ENCODE peak calls at places on chromosomes 3 and 15, in seven cellular contexts. Z is A549, F is left ventricle myocardium inferior, I is testis, Q is right cardiac atrium, Y is GM23248, U is pancreas. C is an unnamed sample.
A peak's percentile ranks its signal among the peaks of the same experiment; 100 is the strongest.

GRCh38 chr3:185153170-185153733 is 392 bp upstream of the C3orf70 start:
- DNase-seq in Z (no peak), F (no peak), I (peak; percentile 23), Q (no peak), Y (no peak), U (no peak), C (no peak)

GRCh38 chr15:41936649-41937567 is 35.4 kb downstream of the EHD4 start:
- DNase-seq in Z (no peak), F (no peak), I (no peak), Q (peak; percentile 62), Y (peak; percentile 81), U (no peak), C (no peak)

GRCh38 chr3:46664971-46665762 is 28.3 kb downstream of the ALS2CL start:
- DNase-seq in Z (no peak), F (peak; percentile 52), I (no peak), Q (no peak), Y (no peak), U (no peak), C (no peak)

GRCh38 chr15:101445562-101446526 is 43.7 kb downstream of the PCSK6 start:
- DNase-seq in Z (peak; percentile 22), F (peak; percentile 87), I (peak; percentile 57), Q (peak; percentile 80), Y (peak; percentile 86), U (no peak), C (no peak)

GRCh38 chr15:71117906-71118305 is 2.6 kb downstream of the THSD4 start:
- DNase-seq in Z (no peak), F (no peak), I (no peak), Q (no peak), Y (no peak), U (no peak), C (no peak)

GRCh38 chr3:27712136-27713065 is 9.7 kb downstream of the EOMES start:
- DNase-seq in Z (peak; percentile 85), F (peak; percentile 67), I (peak; percentile 82), Q (peak; percentile 78), Y (peak; percentile 92), U (peak; percentile 72), C (peak; percentile 78)

GRCh38 chr3:157091096-157091833 is 68.7 kb downstream of the CCNL1 start:
- DNase-seq in Z (no peak), F (no peak), I (no peak), Q (no peak), Y (no peak), U (no peak), C (no peak)

GRCh38 chr15:66955871-66956585 is 109.4 kb upstream of the SMAD3 start:
- DNase-seq in Z (peak; percentile 67), F (no peak), I (no peak), Q (no peak), Y (peak; percentile 84), U (no peak), C (no peak)

GRCh38 chr3:170977911-170978310 is 48.6 kb downstream of the SLC2A2 start:
- DNase-seq in Z (peak; percentile 48), F (no peak), I (no peak), Q (no peak), Y (peak; percentile 73), U (no peak), C (no peak)

GRCh38 chr3:33426630-33427341 is 13.4 kb downstream of the UBP1 start:
- DNase-seq in Z (no peak), F (no peak), I (no peak), Q (no peak), Y (no peak), U (no peak), C (no peak)

GRCh38 chr3:178833696-178834095 is 237.9 kb downstream of the ZMAT3 start:
- DNase-seq in Z (no peak), F (no peak), I (no peak), Q (no peak), Y (no peak), U (no peak), C (no peak)

GRCh38 chr15:90889313-90889730 is 5.0 kb downstream of the FES start:
- DNase-seq in Z (no peak), F (no peak), I (no peak), Q (no peak), Y (no peak), U (no peak), C (peak; percentile 53)

GRCh38 chr3:13347390-13347966 is 72.6 kb downstream of the NUP210 start:
- DNase-seq in Z (no peak), F (no peak), I (no peak), Q (no peak), Y (peak; percentile 10), U (no peak), C (no peak)

GRCh38 chr3:13349823-13350222 is 70.3 kb downstream of the NUP210 start:
- DNase-seq in Z (no peak), F (no peak), I (no peak), Q (no peak), Y (no peak), U (no peak), C (no peak)

GRCh38 chr3:13348100-13348499 is 72.0 kb downstream of the NUP210 start:
- DNase-seq in Z (no peak), F (no peak), I (no peak), Q (no peak), Y (no peak), U (no peak), C (no peak)

GRCh38 chr3:13346481-13347389 is 73.4 kb downstream of the NUP210 start:
- DNase-seq in Z (no peak), F (peak; percentile 26), I (no peak), Q (no peak), Y (no peak), U (no peak), C (no peak)

GRCh38 chr3:13348671-13349396 is 71.3 kb downstream of the NUP210 start:
- DNase-seq in Z (no peak), F (no peak), I (no peak), Q (no peak), Y (no peak), U (no peak), C (no peak)
- H3K27ac ChIP-seq in Z (no peak overlapping the region), F (no peak overlapping the region), I (no peak overlapping the region), Q (no peak overlapping the region), Y (no peak overlapping the region), U (no peak overlapping the region), C (no peak overlapping the region)

GRCh38 chr3:43373588-43373935 is 87.2 kb downstream of the SNRK start:
- DNase-seq in Z (no peak), F (no peak), I (no peak), Q (no peak), Y (peak; percentile 65), U (no peak), C (no peak)

GRCh38 chr3:43372809-43373587 is 86.7 kb downstream of the SNRK start:
- DNase-seq in Z (no peak), F (no peak), I (no peak), Q (no peak), Y (peak; percentile 38), U (no peak), C (no peak)

GRCh38 chr3:43379343-43379742 is 93.0 kb downstream of the SNRK start:
- DNase-seq in Z (no peak), F (no peak), I (peak; percentile 46), Q (no peak), Y (peak; percentile 72), U (no peak), C (no peak)

DNA sequence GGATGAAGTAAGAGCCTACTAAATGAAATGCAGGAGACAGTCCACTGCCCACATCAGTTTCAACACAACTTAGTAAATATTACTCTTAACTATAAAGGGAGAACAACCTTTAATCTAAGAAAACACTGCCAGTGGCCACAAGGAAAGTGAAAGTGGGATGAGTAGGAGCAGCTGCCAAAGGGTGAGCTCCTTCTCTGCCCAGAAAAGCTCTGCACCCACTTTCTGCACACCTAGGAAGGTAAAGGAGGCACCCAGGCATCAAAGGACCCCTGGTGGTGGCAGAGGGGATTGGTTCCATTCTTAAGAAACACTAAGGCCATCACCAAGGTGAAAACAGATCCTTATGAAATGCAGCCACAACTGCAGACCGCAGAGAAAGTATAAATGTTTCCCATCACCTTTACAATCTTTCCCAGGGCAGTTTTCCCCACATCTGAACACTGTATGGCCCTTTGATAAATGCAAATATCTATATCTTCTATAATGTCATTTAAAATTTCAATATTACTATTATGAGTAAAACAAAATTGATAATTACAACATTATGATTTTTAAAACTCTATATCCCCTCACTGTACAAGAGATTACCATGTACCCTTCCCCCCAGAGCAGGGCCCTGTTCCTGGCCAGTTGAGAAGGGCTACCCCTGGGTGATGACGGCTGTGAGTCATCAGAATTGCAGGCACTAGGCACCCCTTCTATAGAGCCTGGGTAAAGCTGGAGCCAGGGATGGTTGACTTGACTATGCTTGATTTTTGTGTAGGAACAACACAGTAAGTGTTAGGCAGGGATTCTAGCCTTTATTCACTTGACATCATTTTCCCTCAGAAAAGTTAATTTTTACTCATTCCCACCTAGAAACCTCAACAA is 92.0 kb downstream of the SNRK start:
- DNase-seq in Z (peak; percentile 35), F (no peak), I (peak; percentile 33), Q (no peak), Y (peak; percentile 43), U (peak; percentile 57), C (no peak)
- H3K27ac ChIP-seq in Z (no peak overlapping the region), F (peak overlapping the region; percentile 27), I (no peak overlapping the region), Q (no peak overlapping the region), Y (peak overlapping the region; percentile 63), U (no peak overlapping the region), C (no peak overlapping the region)

GRCh38 chr15:69658401-69658945 is 205.9 kb downstream of the RPLP1 start:
- DNase-seq in Z (no peak), F (no peak), I (no peak), Q (no peak), Y (no peak), U (no peak), C (no peak)
- H3K27ac ChIP-seq in Z (no peak overlapping the region), F (no peak overlapping the region), I (no peak overlapping the region), Q (no peak overlapping the region), Y (no peak overlapping the region), U (no peak overlapping the region), C (no peak overlapping the region)

GRCh38 chr15:77710171-77710570 is 77.5 kb upstream of the LINGO1 start:
- DNase-seq in Z (no peak), F (no peak), I (no peak), Q (no peak), Y (no peak), U (no peak), C (no peak)
- H3K27ac ChIP-seq in Z (no peak overlapping the region), F (no peak overlapping the region), I (no peak overlapping the region), Q (no peak overlapping the region), Y (no peak overlapping the region), U (no peak overlapping the region), C (no peak overlapping the region)

GRCh38 chr3:194001728-194002459 is 134.1 kb upstream of the HES1 start:
- DNase-seq in Z (no peak), F (no peak), I (no peak), Q (no peak), Y (no peak), U (no peak), C (no peak)
- H3K27ac ChIP-seq in Z (peak overlapping the region; percentile 95), F (peak overlapping the region; percentile 84), I (no peak overlapping the region), Q (no peak overlapping the region), Y (no peak overlapping the region), U (no peak overlapping the region), C (peak overlapping the region; percentile 88)

DNA sequence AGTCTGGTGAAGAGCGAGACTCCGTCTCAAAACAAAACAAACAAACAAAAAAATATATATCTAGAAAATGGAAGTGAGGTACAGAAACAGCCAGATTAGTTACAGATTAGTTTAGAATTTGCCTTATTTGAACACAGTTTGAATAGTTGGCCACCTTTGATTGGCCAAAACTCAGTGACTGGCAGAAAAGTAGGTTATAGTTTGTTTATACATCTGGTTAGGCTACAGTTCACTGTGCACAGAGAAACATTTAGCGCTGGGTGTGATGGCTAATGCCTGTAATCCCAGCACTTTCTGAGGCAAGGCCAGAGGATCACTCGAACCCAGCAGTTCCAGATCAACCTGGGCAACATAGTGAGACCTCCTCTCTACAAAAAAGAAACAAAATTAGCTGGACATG is 51.7 kb downstream of the LDHAL6B start:
- DNase-seq in Z (no peak), F (no peak), I (no peak), Q (no peak), Y (no peak), U (no peak), C (no peak)
- H3K27ac ChIP-seq in Z (peak overlapping the region; percentile 90), F (no peak overlapping the region), I (no peak overlapping the region), Q (no peak overlapping the region), Y (no peak overlapping the region), U (no peak overlapping the region), C (no peak overlapping the region)

C was measured in upper lobe of left lung.